ENCODE peak calls at places on chromosome 16, in ten cellular contexts. C, R, T, K, F, W, Y, M, J and S are unnamed samples.

GRCh38 chr16:1929105-1929504 is 10.9 kb upstream of the HS3ST6 start:
- DNase-seq in C (no peak), R (peak; percentile 38), T (no peak), K (no peak), F (peak; percentile 9), W (no peak), Y (no peak), M (no peak), J (no peak), S (no peak)

GRCh38 chr16:8768701-8769100 is 28.7 kb downstream of the TMEM186 start:
- DNase-seq in C (no peak), R (no peak), T (no peak), K (peak; percentile 78), F (no peak), W (no peak), Y (no peak), M (no peak), J (peak; percentile 67), S (no peak)

GRCh38 chr16:11405331-11406176 is 60.3 kb downstream of the RMI2 start:
- DNase-seq in C (no peak), R (peak; percentile 39), T (no peak), K (no peak), F (peak; percentile 72), W (no peak), Y (no peak), M (no peak), J (peak; percentile 83), S (no peak)

GRCh38 chr16:48885456-48885855 is 275.5 kb upstream of the N4BP1 start:
- DNase-seq in C (no peak), R (no peak), T (no peak), K (no peak), F (no peak), W (no peak), Y (no peak), M (no peak), J (no peak), S (no peak)

GRCh38 chr16:31568577-31569359 is 41.1 kb downstream of the AHSP start:
- DNase-seq in C (no peak), R (peak; percentile 30), T (no peak), K (no peak), F (no peak), W (no peak), Y (peak; percentile 20), M (no peak), J (peak; percentile 57), S (peak; percentile 3)

GRCh38 chr16:47053895-47054294 is 80.4 kb upstream of the DNAJA2 start:
- DNase-seq in C (no peak), R (no peak), T (no peak), K (no peak), F (no peak), W (no peak), Y (no peak), M (no peak), J (no peak), S (no peak)

GRCh38 chr16:89104930-89105571 is 11.4 kb downstream of the ACSF3 start:
- DNase-seq in C (no peak), R (no peak), T (no peak), K (no peak), F (no peak), W (no peak), Y (no peak), M (no peak), J (no peak), S (no peak)

GRCh38 chr16:73058616-73059409 is 10.9 kb upstream of the ZFHX3 start:
- DNase-seq in C (no peak), R (peak; percentile 71), T (no peak), K (peak; percentile 77), F (peak; percentile 60), W (no peak), Y (peak; percentile 64), M (peak; percentile 47), J (peak; percentile 73), S (peak; percentile 63)

GRCh38 chr16:50735629-50736122 is 6.2 kb upstream of the CYLD start:
- DNase-seq in C (no peak), R (no peak), T (no peak), K (no peak), F (no peak), W (no peak), Y (no peak), M (no peak), J (no peak), S (no peak)

GRCh38 chr16:68517606-68518161 is 21.4 kb upstream of the ZFP90 start:
- DNase-seq in C (no peak), R (no peak), T (no peak), K (no peak), F (no peak), W (no peak), Y (no peak), M (no peak), J (no peak), S (no peak)

GRCh38 chr16:75053791-75054555 is 55.1 kb downstream of the ZNRF1 start:
- DNase-seq in C (no peak), R (peak; percentile 15), T (peak; percentile 14), K (no peak), F (no peak), W (no peak), Y (peak; percentile 71), M (no peak), J (no peak), S (no peak)

GRCh38 chr16:48347191-48347860 is 37.9 kb downstream of the SIAH1 start:
- DNase-seq in C (no peak), R (no peak), T (no peak), K (no peak), F (no peak), W (no peak), Y (no peak), M (no peak), J (no peak), S (no peak)